ENCODE peak calls at places on chromosomes 11 and 22, in five cellular contexts. I is GM12865, R is EL, V is NCI-H1092 treated with DMSO at 0.1 percent for 48 hours, S is HCEC 1CT. W is an unnamed sample.
A peak's percentile ranks its signal among the peaks of the same experiment; 100 is the strongest.

GRCh38 chr22:17724678-17725464 is 49.4 kb downstream of the BID start:
- DNase-seq in S (no peak), R (no peak), V (no peak), I (no peak), W (no peak)

GRCh38 chr11:94553938-94554337 is 10.2 kb downstream of the FUT4 start:
- DNase-seq in I (no peak), R (peak; percentile 63), V (peak; percentile 24), S (peak; percentile 63), W (no peak)

GRCh38 chr11:18802381-18803257 is 11.0 kb upstream of the PTPN5 start:
- DNase-seq in R (peak; percentile 66), I (peak; percentile 73), V (peak; percentile 50), S (peak; percentile 67), W (peak; percentile 70)

GRCh38 chr11:44006882-44007495 is 40.8 kb upstream of the ACCSL start:
- DNase-seq in V (no peak), R (no peak), S (no peak), I (no peak), W (no peak)

GRCh38 chr11:116471608-116472007 is 301.2 kb downstream of the BUD13 start:
- DNase-seq in R (peak; percentile 38), I (no peak), S (no peak), V (no peak), W (no peak)

GRCh38 chr11:48150213-48150612 is 66.4 kb upstream of the OR4B1 start:
- DNase-seq in I (no peak), R (no peak), V (no peak), S (no peak), W (no peak)

GRCh38 chr11:77395460-77396175 is 78.3 kb downstream of the PAK1 start:
- DNase-seq in R (no peak), I (no peak), S (no peak), V (peak; percentile 13), W (no peak)

GRCh38 chr11:99368579-99368978 is 347.8 kb downstream of the CNTN5 start:
- DNase-seq in S (peak; percentile 79), V (no peak), R (no peak), I (no peak), W (no peak)

GRCh38 chr11:297666-298405 is 1.5 kb downstream of the IFITM5 start:
- DNase-seq in R (no peak), V (no peak), S (no peak), I (peak; percentile 91), W (peak; percentile 70)

W was measured in AG08395.